ENCODE peak calls at places on chromosomes 13 and 19, in six cellular contexts. P is NB4, O is ovary, K is lower leg skin, F is testis, H is Peyer's patch. M is an unnamed sample.

GRCh38 chr19:3458595-3459284 is 21.6 kb downstream of the SMIM24 start:
- DNase-seq in P (no peak), O (peak), K (no peak), F (peak), H (no peak), M (no peak)

GRCh38 chr13:46595136-46595917 is 42.4 kb downstream of the LRCH1 start:
- DNase-seq in P (peak), O (no peak), K (no peak), F (no peak), H (peak), M (no peak)

GRCh38 chr13:66154354-66154753 is 1075.8 kb downstream of the PCDH9 start:
- DNase-seq in P (no peak), O (no peak), K (no peak), F (no peak), H (no peak), M (no peak)

GRCh38 chr13:45393941-45394570 is 24.1 kb downstream of the SLC25A30 start:
- DNase-seq in P (peak), O (no peak), K (no peak), F (peak), H (peak), M (peak)

GRCh38 chr13:41428155-41428554 is 29.2 kb upstream of the RGCC start:
- DNase-seq in P (no peak), O (no peak), K (no peak), F (no peak), H (no peak), M (peak)

GRCh38 chr13:47220453-47221150 is 323.7 kb upstream of the HTR2A start:
- DNase-seq in P (no peak), O (no peak), K (no peak), F (no peak), H (no peak), M (no peak)

GRCh38 chr19:30671622-30672051 is 299.5 kb downstream of the ZNF536 start:
- DNase-seq in P (no peak), O (no peak), K (no peak), F (peak), H (no peak), M (no peak)

GRCh38 chr13:53201454-53202225 is 173.0 kb downstream of the OLFM4 start:
- DNase-seq in P (no peak), O (no peak), K (no peak), F (peak), H (peak), M (peak)

GRCh38 chr13:98976941-98977340 is 923 bp downstream of the DOCK9 start:
- DNase-seq in P (no peak), O (no peak), K (no peak), F (no peak), H (no peak), M (no peak)

GRCh38 chr19:15330801-15331418 is 1.4 kb downstream of the BRD4 start:
- DNase-seq in P (peak), O (no peak), K (no peak), F (peak), H (peak), M (peak)

GRCh38 chr13:32142956-32143375 is 111.4 kb downstream of the FRY start:
- DNase-seq in P (peak), O (no peak), K (no peak), F (no peak), H (no peak), M (no peak)

GRCh38 chr13:35744566-35745203 is 268.2 kb upstream of the MAB21L1 start:
- DNase-seq in P (no peak), O (no peak), K (no peak), F (no peak), H (no peak), M (no peak)

GRCh38 chr13:21304256-21304655 is 127.8 kb downstream of the MRPL57 start:
- DNase-seq in P (no peak), O (no peak), K (no peak), F (no peak), H (no peak), M (no peak)

GRCh38 chr13:40402931-40403412 is 263.5 kb downstream of the FOXO1 start:
- DNase-seq in P (peak), O (peak), K (no peak), F (no peak), H (no peak), M (no peak)

GRCh38 chr19:35143231-35143715 is at the start of gene FXYD7:
- DNase-seq in P (no peak), O (peak), K (no peak), F (no peak), H (no peak), M (no peak)

GRCh38 chr19:39969681-39970423 is 1.1 kb upstream of the PSMC4 start:
- DNase-seq in P (no peak), O (no peak), K (no peak), F (no peak), H (no peak), M (no peak)

GRCh38 chr13:36778083-36778671 is 40.8 kb upstream of the RFXAP start:
- DNase-seq in P (no peak), O (no peak), K (no peak), F (no peak), H (no peak), M (no peak)

DNA sequence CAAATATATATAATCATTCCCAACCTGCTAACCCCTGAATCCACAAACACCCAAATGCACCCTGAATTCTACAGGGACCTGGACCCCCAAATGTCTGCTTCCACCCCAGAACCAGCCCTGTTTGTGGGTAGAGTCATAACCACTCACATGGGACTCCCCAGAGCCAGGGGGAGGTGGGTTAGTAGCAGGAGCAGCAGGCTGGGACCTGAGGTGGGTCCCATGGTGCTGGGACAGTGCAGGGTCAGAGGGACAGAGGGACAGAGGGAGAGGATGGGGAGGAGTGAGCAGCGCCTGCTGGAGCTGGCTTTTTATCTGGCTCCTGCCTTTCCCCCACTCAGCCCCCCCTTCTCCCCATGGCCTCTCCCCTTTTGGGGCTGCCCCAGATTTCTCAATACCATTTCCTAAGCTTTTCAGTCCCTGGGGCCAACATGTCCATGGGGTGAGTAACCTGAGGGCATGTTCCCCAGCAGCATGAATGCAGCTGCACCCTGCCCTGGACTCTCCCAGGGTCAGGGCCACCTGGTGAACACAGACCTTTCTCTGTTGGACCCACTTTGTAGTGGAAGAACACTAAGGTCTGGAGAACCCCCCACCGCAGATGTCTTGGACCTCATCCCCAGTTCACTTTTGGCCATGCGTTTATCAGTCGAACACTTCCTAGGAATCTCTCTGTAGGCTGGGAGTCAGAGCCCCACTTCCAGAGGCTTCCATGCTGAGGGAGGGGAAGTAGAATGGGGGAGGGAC is at the start of gene C3:
- DNase-seq in P (peak), O (peak), K (peak), F (peak), H (no peak), M (no peak)
- TF ChIP-seq POLR2A in P (no peak), O (peak), K (no peak), F (no peak), H (no peak), M (no peak)

GRCh38 chr13:59790626-59791025 is 373.1 kb downstream of the DIAPH3 start:
- DNase-seq in P (no peak), O (no peak), K (no peak), F (no peak), H (no peak), M (no peak)

GRCh38 chr13:59793107-59793506 is 370.6 kb downstream of the DIAPH3 start:
- DNase-seq in P (no peak), O (no peak), K (no peak), F (no peak), H (no peak), M (no peak)

GRCh38 chr13:59782696-59783095 is 381.0 kb downstream of the DIAPH3 start:
- DNase-seq in P (no peak), O (no peak), K (no peak), F (no peak), H (no peak), M (no peak)

DNA sequence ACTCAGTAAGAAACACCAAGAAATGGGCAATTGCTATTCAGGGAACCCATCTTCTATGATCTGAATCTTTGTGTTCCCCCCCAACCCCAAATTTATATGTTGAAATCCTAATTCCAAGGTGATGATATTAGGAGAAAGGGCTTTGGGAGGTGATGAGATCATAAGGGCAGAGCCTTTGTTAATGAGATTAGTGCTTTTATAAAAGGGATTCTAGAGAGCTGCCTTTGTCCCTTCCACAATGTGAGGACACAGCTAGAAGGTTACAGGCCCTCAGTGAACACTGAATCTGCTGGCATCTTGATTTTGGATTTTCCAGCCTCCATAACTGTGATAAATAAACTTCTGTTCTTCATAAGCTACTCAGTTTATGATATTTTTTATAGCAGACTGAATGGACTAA is 376.0 kb downstream of the DIAPH3 start:
- DNase-seq in P (no peak), O (no peak), K (no peak), F (no peak), H (no peak), M (no peak)
- TF ChIP-seq POLR2A in P (no peak), O (no peak), K (no peak), F (no peak), H (no peak), M (no peak)

DNA sequence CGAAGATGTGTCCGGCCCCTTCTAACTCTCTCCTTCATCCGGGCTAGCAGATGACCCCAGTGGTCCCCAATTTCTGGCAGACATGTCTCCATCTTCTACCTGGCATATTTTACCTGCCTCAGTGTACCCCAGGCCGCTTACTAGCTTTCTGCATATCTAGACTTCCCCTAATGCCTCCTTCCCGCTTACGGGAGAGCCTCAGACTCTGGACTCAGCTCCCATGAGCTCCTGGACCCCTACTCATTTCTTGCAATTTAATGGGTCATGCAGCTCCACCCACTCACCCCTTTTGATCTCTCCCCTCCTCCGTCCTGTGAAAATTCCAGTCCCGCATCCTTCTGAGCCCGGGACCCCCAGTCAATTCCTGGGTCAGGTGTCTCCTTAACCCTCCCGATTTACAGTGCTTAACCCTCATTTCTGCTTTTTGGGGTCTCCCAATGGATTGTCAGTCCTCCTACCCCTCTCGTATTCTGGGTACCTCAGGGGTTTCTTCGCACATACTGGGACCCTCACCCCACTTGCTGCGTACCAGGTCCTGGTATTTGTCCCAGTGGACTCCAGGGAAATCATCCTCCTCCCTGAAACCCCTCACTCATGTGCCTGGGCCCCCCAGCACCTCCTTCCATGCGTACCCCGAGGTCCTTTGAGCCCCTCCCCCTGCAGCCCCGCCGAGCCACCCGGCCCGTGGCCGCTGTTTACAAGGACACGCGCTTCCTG is 500 bp upstream of the JUNB start:
- DNase-seq in P (no peak), O (peak), K (peak), F (no peak), H (no peak), M (no peak)
- TF ChIP-seq POLR2A in P (no peak), O (no peak), K (no peak), F (no peak), H (no peak), M (no peak)

GRCh38 chr19:4737955-4738580 is 14.4 kb upstream of the DPP9 start:
- DNase-seq in P (no peak), O (no peak), K (no peak), F (no peak), H (no peak), M (no peak)
- TF ChIP-seq POLR2A in P (no peak), O (no peak), K (no peak), F (no peak), H (no peak), M (no peak)

DNA sequence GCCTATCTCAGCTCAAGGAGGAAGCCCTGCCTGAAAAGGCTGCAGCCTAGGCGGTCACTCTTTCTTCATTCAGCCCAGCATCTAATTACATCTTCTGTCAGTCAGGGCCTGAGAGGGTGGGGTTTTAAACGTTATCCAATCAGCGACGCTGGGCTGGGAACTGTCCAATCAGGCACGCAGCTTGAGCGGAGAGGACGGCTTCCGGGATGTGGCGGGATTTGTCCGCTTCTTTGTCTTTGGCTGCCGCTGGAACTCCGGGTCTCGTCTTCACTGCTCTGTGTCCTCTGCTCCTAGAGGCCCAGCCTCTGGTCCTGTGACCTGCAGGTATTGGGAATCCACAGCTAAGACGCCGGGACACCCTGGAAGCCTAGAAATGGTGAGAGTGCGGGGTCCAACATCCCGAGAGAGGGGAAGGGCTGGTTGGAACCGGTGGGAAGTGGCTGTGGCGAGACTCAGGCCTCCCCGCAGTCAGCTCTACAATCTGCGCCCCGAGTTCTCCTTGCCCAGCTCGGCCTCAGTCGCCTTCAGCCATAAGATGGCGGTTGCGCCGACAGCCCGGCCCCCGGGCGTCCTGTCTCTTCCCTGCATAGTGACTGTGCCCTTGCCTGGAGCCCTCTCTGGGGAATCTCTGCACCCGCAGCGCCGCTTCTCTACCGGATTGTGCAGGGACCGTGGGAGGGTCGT is at the start of gene ZNF738:
- DNase-seq in P (peak), O (peak), K (peak), F (peak), H (peak), M (peak)
- TF ChIP-seq POLR2A in P (peak), O (no peak), K (no peak), F (no peak), H (peak), M (peak)